ENCODE peak calls at places on chromosomes 3 and 15, in five cellular contexts. W, N, S, J and V are unnamed samples.

GRCh38 chr3:132561003-132561402 is 36.1 kb upstream of the ACKR4 start:
- DNase-seq in J (no peak), S (no peak), W (no peak), N (no peak), V (no peak)

GRCh38 chr15:51004103-51004536 is 90.6 kb downstream of the TNFAIP8L3 start:
- DNase-seq in W (peak), S (no peak), J (no peak), N (no peak), V (no peak)

GRCh38 chr15:72375501-72375845 is 341 bp downstream of the HEXA start:
- DNase-seq in W (peak), J (no peak), S (peak), N (no peak), V (no peak)

GRCh38 chr3:41419809-41420208 is 220.5 kb downstream of the CTNNB1 start:
- DNase-seq in N (no peak), W (no peak), J (no peak), S (no peak), V (no peak)

GRCh38 chr15:46685096-46685495 is 1032.2 kb upstream of the SEMA6D start:
- DNase-seq in J (no peak), S (no peak), W (no peak), N (no peak), V (no peak)

GRCh38 chr3:62171789-62172188 is 201.6 kb downstream of the FEZF2 start:
- DNase-seq in J (no peak), S (no peak), W (no peak), N (no peak), V (no peak)

GRCh38 chr15:74804935-74805334 is 7.7 kb upstream of the LMAN1L start:
- DNase-seq in J (no peak), W (no peak), N (no peak), S (no peak), V (no peak)

GRCh38 chr3:102745881-102746280 is 311.1 kb downstream of the ZPLD1 start:
- DNase-seq in S (no peak), J (no peak), N (no peak), W (no peak), V (no peak)

GRCh38 chr3:183515968-183516851 is 39.3 kb downstream of the KLHL6 start:
- DNase-seq in W (no peak), N (no peak), J (no peak), S (no peak), V (peak)

GRCh38 chr3:50738252-50738598 is 63.5 kb downstream of the DOCK3 start:
- DNase-seq in W (no peak), N (no peak), S (no peak), J (no peak), V (no peak)

GRCh38 chr3:134056464-134056891 is 26.8 kb upstream of the SLCO2A1 start:
- DNase-seq in J (no peak), S (no peak), N (no peak), W (no peak), V (no peak)

GRCh38 chr15:34206016-34206415 is 3.9 kb downstream of the KATNBL1 start:
- DNase-seq in S (no peak), N (no peak), J (no peak), W (no peak), V (no peak)

GRCh38 chr15:61393524-61393923 is 164.4 kb upstream of the RORA start:
- DNase-seq in W (no peak), S (no peak), N (no peak), J (no peak), V (no peak)

GRCh38 chr15:95826388-95826781 is 504.1 kb upstream of the NR2F2 start:
- DNase-seq in S (no peak), J (no peak), N (no peak), W (no peak), V (peak)

GRCh38 chr3:15292765-15293522 is 39.4 kb downstream of the SH3BP5 start:
- DNase-seq in N (no peak), S (no peak), W (no peak), J (no peak), V (no peak)

GRCh38 chr15:72179950-72180581 is 17.5 kb downstream of the GRAMD2A start:
- DNase-seq in W (no peak), J (no peak), S (no peak), N (no peak), V (no peak)

GRCh38 chr15:93063796-93064690 is 25.0 kb downstream of the RGMA start:
- DNase-seq in J (no peak), S (no peak), N (no peak), W (no peak), V (no peak)

GRCh38 chr3:58560771-58561311 is 16.4 kb downstream of the FAM107A start:
- DNase-seq in S (no peak), J (no peak), W (no peak), N (no peak), V (no peak)

GRCh38 chr15:37038716-37039106 is 61.6 kb downstream of the MEIS2 start:
- DNase-seq in W (no peak), S (peak), J (no peak), N (no peak), V (no peak)

GRCh38 chr3:8482263-8482662 is 19.4 kb upstream of the LMCD1 start:
- DNase-seq in W (no peak), J (no peak), N (no peak), S (no peak), V (no peak)

GRCh38 chr3:115092220-115092791 is 54.8 kb downstream of the ZBTB20 start:
- DNase-seq in J (no peak), W (peak), S (peak), N (peak), V (peak)